ENCODE peak calls at places on chromosomes 16 and 17, in five cellular contexts. N is CD8-positive, alpha-beta T cell; H is heart right ventricle; W is H9; K is mammary epithelial cell. P is an unnamed sample.

GRCh38 chr17:34756670-34757021 is 177.3 kb downstream of the TMEM132E start:
- DNase-seq in N (no peak), H (peak), W (peak), K (no peak), P (no peak)

GRCh38 chr17:65678534-65678933 is 117.1 kb upstream of the AXIN2 start:
- DNase-seq in N (no peak), H (no peak), W (no peak), K (no peak), P (no peak)

GRCh38 chr17:31318298-31319190 is 2.9 kb downstream of the EVI2A start:
- DNase-seq in N (peak), H (peak), W (no peak), K (peak), P (no peak)

GRCh38 chr17:16027708-16028584 is 28.3 kb downstream of the TTC19 start:
- DNase-seq in N (no peak), H (no peak), W (no peak), K (peak), P (no peak)

GRCh38 chr16:48014349-48015135 is 141.3 kb downstream of the ABCC12 start:
- DNase-seq in N (no peak), H (no peak), W (peak), K (peak), P (no peak)

GRCh38 chr16:67296422-67296821 is 17.1 kb downstream of the PLEKHG4 start:
- DNase-seq in N (no peak), H (no peak), W (no peak), K (peak), P (no peak)

GRCh38 chr17:82367724-82368524 is 3.6 kb upstream of the UTS2R start:
- DNase-seq in N (no peak), H (no peak), W (peak), K (no peak), P (no peak)

GRCh38 chr16:87369796-87370719 is 13.5 kb downstream of the FBXO31 start:
- DNase-seq in N (no peak), H (no peak), W (no peak), K (no peak), P (no peak)

GRCh38 chr17:57286372-57287105 is 30.2 kb downstream of the MSI2 start:
- DNase-seq in N (no peak), H (no peak), W (no peak), K (no peak), P (no peak)

GRCh38 chr16:31344712-31345111 is 10.3 kb upstream of the ITGAX start:
- DNase-seq in N (no peak), H (no peak), W (no peak), K (no peak), P (no peak)

GRCh38 chr17:3221850-3222249 is 14.4 kb downstream of the OR1A1 start:
- DNase-seq in N (no peak), H (no peak), W (no peak), K (no peak), P (no peak)

GRCh38 chr17:34246436-34246835 is 8.6 kb upstream of the CCL2 start:
- DNase-seq in N (no peak), H (no peak), W (no peak), K (no peak), P (no peak)

GRCh38 chr16:75566889-75567255 is 693 bp downstream of the GABARAPL2 start:
- DNase-seq in N (peak), H (no peak), W (no peak), K (no peak), P (no peak)

GRCh38 chr16:87621976-87622713 is 19.8 kb downstream of the JPH3 start:
- DNase-seq in N (no peak), H (no peak), W (no peak), K (no peak), P (no peak)

GRCh38 chr16:27326738-27327585 is 13.2 kb downstream of the IL4R start:
- DNase-seq in N (peak), H (peak), W (peak), K (peak), P (no peak)

GRCh38 chr16:85806539-85806938 is 7.0 kb downstream of the COX4I1 start:
- DNase-seq in N (no peak), H (no peak), W (no peak), K (no peak), P (no peak)

GRCh38 chr17:2214047-2214717 is 89.4 kb downstream of the SMG6 start:
- DNase-seq in N (no peak), H (peak), W (no peak), K (no peak), P (no peak)

GRCh38 chr16:28587386-28587785 is 9.5 kb downstream of the SULT1A2 start:
- DNase-seq in N (no peak), H (no peak), W (no peak), K (peak), P (no peak)

GRCh38 chr17:13003454-13003851 is 14.4 kb downstream of the ELAC2 start:
- DNase-seq in N (no peak), H (no peak), W (no peak), K (no peak), P (no peak)

GRCh38 chr17:49259663-49260010 is 29.1 kb upstream of the PHOSPHO1 start:
- DNase-seq in N (no peak), H (peak), W (no peak), K (no peak), P (no peak)

GRCh38 chr17:80743181-80743771 is 198.6 kb downstream of the RPTOR start:
- DNase-seq in N (peak), H (no peak), W (no peak), K (peak), P (no peak)

GRCh38 chr17:78173025-78173715 is 4.8 kb downstream of the SYNGR2 start:
- DNase-seq in N (no peak), H (no peak), W (no peak), K (no peak), P (no peak)

GRCh38 chr17:40560592-40561293 is 4.5 kb downstream of the CCR7 start:
- DNase-seq in N (peak), H (no peak), W (no peak), K (no peak), P (no peak)
- TF ChIP-seq CTCF in N (no peak), H (peak), W (no peak), K (no peak), P (no peak)

GRCh38 chr17:59786536-59787319 is 79.3 kb downstream of the VMP1 start:
- DNase-seq in N (peak), H (peak), W (peak), K (peak), P (no peak)
- TF ChIP-seq CTCF in N (no peak), H (no peak), W (no peak), K (peak), P (no peak)

GRCh38 chr16:82033006-82033405 is 2.0 kb upstream of the HSD17B2 start:
- DNase-seq in N (no peak), H (no peak), W (no peak), K (no peak), P (no peak)

GRCh38 chr16:82027629-82028035 is 7.4 kb upstream of the HSD17B2 start:
- DNase-seq in N (no peak), H (no peak), W (no peak), K (peak), P (no peak)

GRCh38 chr16:82033683-82034300 is 1.3 kb upstream of the HSD17B2 start:
- DNase-seq in N (no peak), H (no peak), W (no peak), K (no peak), P (no peak)

GRCh38 chr16:82034981-82035612 is at the start of gene HSD17B2:
- DNase-seq in N (no peak), H (no peak), W (no peak), K (peak), P (no peak)

GRCh38 chr16:82031116-82032084 is 3.7 kb upstream of the HSD17B2 start:
- DNase-seq in N (no peak), H (no peak), W (no peak), K (peak), P (no peak)
- TF ChIP-seq CTCF in N (no peak), H (peak), W (peak), K (peak), P (peak)

GRCh38 chr16:68360547-68360946 is 49.7 kb downstream of the PRMT7 start:
- DNase-seq in N (no peak), H (no peak), W (no peak), K (no peak), P (no peak)

GRCh38 chr16:68358951-68359350 is 48.1 kb downstream of the PRMT7 start:
- DNase-seq in N (no peak), H (no peak), W (no peak), K (no peak), P (no peak)

GRCh38 chr16:68357923-68358322 is 47.1 kb downstream of the PRMT7 start:
- DNase-seq in N (no peak), H (no peak), W (no peak), K (no peak), P (no peak)

GRCh38 chr16:68360971-68361370 is 50.2 kb downstream of the PRMT7 start:
- DNase-seq in N (no peak), H (no peak), W (no peak), K (no peak), P (no peak)

DNA sequence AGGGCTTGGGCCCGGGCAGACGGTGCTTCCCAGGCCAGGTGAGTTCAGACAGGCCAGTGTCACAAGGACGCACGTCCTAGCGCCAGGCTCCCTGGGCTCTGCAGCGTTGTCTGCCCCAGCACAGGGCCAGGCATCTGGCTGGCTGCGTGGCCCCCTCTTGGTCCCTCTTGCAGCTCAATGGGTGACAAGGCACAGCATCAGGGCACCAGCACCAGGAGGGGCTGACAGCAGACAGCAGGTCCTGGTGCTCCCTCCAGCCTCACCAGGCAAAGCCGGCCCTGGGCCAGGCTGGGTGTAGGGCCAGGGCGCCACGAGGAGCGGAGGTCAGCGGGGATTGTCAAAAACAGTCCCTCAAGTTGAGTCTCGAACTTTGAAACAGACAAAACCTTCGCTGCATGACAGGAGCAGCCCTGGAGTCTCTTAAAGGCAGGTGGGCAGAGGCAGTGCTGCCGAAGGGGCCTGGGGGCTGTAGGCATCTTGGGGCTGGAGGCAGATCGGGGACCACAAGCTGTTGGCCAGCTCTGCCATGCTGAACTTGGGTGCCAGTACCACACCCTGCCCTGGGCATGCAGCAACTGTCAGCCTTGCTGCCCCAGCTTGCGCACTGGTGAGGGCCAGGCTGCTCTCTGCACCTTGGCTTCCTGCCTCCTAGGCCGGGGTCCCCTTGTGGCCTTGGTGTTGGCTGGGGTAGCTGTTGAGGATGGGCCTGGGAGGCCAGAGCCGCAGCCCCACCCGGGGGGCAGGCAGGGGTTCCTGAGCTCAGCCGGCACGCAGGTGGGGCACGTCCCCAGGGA is 48.8 kb downstream of the PRMT7 start:
- DNase-seq in N (no peak), H (no peak), W (no peak), K (no peak), P (no peak)
- TF ChIP-seq CTCF in N (no peak), H (no peak), W (no peak), K (no peak), P (no peak)

GRCh38 chr17:556431-556995 is 158.1 kb downstream of the VPS53 start:
- DNase-seq in N (no peak), H (no peak), W (no peak), K (no peak), P (no peak)
- TF ChIP-seq CTCF in N (no peak), H (no peak), W (peak), K (no peak), P (peak)

DNA sequence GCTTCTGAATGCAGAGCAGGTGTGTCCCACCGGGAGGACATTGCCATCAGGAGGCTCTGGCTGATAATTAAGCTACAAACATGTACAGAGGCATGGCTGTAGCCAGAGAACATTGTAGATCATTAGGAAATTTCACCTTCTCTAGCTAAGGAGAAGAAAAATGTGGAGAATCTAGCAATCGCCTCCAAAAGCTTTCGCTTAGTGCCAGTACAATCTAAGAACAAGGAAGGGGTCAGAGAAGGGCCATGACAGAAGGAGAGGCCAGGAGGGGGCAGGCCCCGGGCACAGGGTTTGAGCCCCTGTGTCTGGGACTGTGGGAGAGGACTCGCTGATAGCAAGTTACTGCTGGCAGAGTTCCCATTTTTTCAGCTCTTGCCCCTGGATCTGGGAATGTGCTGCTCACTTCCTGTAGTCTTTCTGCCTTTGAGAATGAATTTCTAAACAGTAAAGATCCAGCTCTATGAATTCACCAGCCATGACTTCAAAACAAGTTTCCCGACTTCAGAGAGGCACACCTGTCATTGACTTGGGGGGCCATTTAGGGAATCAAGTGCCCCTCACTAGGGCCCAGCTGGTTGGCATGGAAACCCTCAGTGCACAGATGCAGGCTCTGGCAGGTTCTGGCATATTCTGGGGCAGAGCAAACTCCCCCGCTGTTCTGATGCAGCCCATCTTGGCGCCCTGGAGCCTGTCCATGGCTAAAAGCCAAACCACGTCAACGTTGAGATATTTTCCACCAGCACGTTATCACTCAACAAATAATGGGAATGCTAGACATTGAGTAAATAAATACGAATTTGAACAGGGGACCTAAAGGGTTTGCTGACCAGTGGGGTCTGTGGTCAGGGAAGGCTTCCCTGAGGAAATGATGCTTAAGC is 59.5 kb upstream of the CACNG4 start:
- DNase-seq in N (no peak), H (peak), W (no peak), K (peak), P (no peak)
- TF ChIP-seq CTCF in N (no peak), H (no peak), W (no peak), K (no peak), P (no peak)

DNA sequence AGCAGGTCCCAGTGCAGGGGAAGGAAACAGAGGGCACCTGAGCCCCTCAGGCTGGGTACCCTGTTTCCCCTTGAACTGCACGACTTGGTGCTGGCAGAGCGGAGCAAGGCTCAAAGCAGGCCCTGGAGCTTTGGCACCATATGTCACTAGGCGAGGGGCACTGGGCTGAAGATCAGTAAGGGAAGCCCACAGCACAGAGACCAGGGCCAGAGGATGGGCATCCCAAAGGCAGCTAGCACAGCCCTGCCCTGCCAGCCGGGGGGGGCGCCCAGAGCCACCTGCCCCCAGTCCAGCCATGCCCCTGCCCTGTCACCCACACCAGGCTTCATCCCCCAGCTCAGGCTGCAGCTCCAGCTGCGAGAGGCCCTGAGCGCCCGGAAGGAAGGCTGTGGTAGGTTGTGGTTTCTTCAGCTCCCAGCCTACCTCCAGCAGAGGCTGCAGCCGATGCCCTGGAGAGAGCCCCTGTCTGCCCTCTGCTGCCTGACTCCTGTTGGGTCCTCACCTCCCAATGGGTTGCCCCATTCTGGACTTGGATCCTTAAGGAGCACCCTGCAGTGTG is 10.9 kb downstream of the NHERF1 start:
- DNase-seq in N (peak), H (no peak), W (no peak), K (no peak), P (no peak)
- TF ChIP-seq CTCF in N (no peak), H (no peak), W (peak), K (peak), P (no peak)

DNA sequence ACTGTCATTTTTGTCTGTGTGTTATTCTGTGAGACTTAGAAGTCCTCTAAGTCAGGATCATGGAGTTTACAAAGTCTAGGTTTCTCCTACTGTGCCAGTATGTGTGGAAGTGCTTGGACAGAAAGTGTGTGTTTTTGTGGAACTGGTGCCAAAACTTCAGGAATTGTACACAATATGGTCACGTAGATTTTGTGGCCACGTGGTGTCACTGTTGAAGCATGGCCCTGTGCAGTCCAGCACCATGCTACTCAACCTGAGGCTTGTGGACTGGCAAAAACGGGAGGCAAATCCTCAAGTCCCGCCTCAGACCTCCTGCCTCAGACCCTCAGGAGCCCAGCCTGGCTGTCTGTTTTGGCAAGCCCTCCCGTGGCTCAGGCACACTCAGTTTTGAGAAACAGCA is 16.7 kb upstream of the ALKBH5 start:
- DNase-seq in N (no peak), H (no peak), W (no peak), K (no peak), P (no peak)
- TF ChIP-seq CTCF in N (no peak), H (no peak), W (no peak), K (peak), P (no peak)

DNA sequence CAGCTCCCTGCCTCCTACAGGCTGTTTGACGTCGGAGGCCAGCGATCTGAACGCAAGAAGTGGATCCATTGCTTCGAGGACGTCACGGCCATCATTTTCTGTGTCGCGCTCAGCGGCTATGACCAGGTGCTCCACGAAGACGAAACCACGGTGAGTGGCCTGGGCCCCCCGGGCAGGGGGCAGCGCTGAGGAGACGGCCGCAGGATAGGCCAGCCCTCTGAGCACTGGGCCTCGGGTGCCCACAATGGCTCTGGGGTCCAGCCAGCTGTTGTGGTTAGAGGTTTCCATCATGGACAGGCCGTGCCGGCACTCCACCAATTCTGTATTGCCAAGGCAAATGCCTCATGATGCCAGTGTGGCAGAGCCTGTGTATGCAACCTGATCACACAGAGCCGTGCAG is 88.6 kb downstream of the AMFR start:
- DNase-seq in N (no peak), H (no peak), W (no peak), K (no peak), P (no peak)
- TF ChIP-seq CTCF in N (no peak), H (no peak), W (no peak), K (no peak), P (no peak)

DNA sequence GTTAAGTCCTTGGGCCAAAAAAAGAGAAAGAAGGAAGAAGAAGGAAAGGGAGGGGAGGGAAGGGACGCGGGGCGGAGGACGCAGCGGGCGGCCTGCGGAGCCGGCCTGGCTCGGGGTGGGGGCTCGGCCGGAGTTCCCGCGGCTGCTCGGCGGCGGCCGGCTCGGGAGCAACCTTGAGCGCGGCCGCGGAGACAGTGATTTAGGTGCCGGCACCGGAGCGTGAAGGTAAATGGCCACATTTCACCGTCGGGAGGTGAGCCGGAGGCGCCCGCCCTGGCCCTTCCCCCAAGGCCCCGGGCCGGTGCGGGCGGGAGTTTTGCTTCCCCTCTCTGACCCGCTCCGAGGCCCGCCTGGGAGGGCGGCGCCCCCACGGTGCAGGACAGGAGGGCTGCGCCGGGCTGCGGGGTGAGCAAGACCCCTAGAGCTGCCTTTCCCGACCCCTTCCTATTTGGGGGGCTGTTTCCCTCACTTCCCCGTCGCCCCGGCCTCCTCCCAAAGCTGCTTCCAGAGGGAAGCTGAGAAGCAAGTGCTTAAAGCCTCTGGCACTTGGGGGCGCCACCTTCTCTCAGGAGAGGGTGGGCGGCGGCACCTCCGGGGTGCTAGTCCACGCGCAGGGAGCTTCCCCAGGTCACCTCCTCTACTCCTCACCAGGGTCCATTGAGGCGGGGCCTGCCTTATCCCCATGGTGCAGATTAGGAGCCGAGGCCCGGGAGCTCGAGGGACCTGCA is 56.5 kb downstream of the MRM1 start:
- DNase-seq in N (no peak), H (no peak), W (peak), K (no peak), P (no peak)
- TF ChIP-seq CTCF in N (no peak), H (no peak), W (peak), K (no peak), P (no peak)

P was measured in D721Med.